ENCODE peak calls at places on chromosomes 2 and 18, in seven cellular contexts. One of them, this sample, is unnamed.

GRCh38 chr18:23924813-23925212 is 89.7 kb upstream of the TTC39C start:
- DNase-seq in astrocyte: peak
- DNase-seq in fibroblast of lung: peak
- DNase-seq in mammary epithelial cell: no peak
- DNase-seq in psoas muscle: no peak
- DNase-seq in mesendoderm: no peak
- DNase-seq in prostate gland: no peak
- DNase-seq in this sample: no peak

GRCh38 chr2:8709611-8710010 is 27.8 kb downstream of the ID2 start:
- DNase-seq in psoas muscle: no peak
- DNase-seq in fibroblast of lung: no peak
- DNase-seq in mesendoderm: no peak
- DNase-seq in astrocyte: no peak
- DNase-seq in prostate gland: no peak
- DNase-seq in mammary epithelial cell: no peak
- DNase-seq in this sample: no peak

GRCh38 chr2:120887844-120888243 is 152.2 kb downstream of the GLI2 start:
- DNase-seq in psoas muscle: no peak
- DNase-seq in fibroblast of lung: no peak
- DNase-seq in prostate gland: peak
- DNase-seq in mammary epithelial cell: no peak
- DNase-seq in mesendoderm: no peak
- DNase-seq in astrocyte: no peak
- DNase-seq in this sample: no peak

GRCh38 chr2:238883315-238884004 is 35.6 kb downstream of the TWIST2 start:
- DNase-seq in prostate gland: no peak
- DNase-seq in astrocyte: peak
- DNase-seq in fibroblast of lung: peak
- DNase-seq in mammary epithelial cell: no peak
- DNase-seq in mesendoderm: no peak
- DNase-seq in psoas muscle: no peak
- DNase-seq in this sample: no peak

GRCh38 chr18:79487198-79488165 is 91.8 kb downstream of the NFATC1 start:
- DNase-seq in mesendoderm: no peak
- DNase-seq in astrocyte: no peak
- DNase-seq in psoas muscle: peak
- DNase-seq in fibroblast of lung: no peak
- DNase-seq in prostate gland: no peak
- DNase-seq in mammary epithelial cell: no peak
- DNase-seq in this sample: no peak

GRCh38 chr18:40046596-40046995 is 1908.4 kb upstream of the PIK3C3 start:
- DNase-seq in psoas muscle: no peak
- DNase-seq in fibroblast of lung: no peak
- DNase-seq in prostate gland: no peak
- DNase-seq in mesendoderm: no peak
- DNase-seq in astrocyte: no peak
- DNase-seq in mammary epithelial cell: no peak
- DNase-seq in this sample: no peak

GRCh38 chr18:22021701-22022100 is 147.7 kb upstream of the GATA6 start:
- DNase-seq in mesendoderm: no peak
- DNase-seq in mammary epithelial cell: no peak
- DNase-seq in astrocyte: no peak
- DNase-seq in fibroblast of lung: no peak
- DNase-seq in prostate gland: peak
- DNase-seq in psoas muscle: no peak
- DNase-seq in this sample: no peak

GRCh38 chr2:120312861-120313694 is 32.9 kb upstream of the INHBB start:
- DNase-seq in prostate gland: peak
- DNase-seq in psoas muscle: peak
- DNase-seq in mesendoderm: peak
- DNase-seq in mammary epithelial cell: peak
- DNase-seq in fibroblast of lung: peak
- DNase-seq in astrocyte: peak
- DNase-seq in this sample: peak

GRCh38 chr18:72410399-72410798 is 133.7 kb downstream of the CBLN2 start:
- DNase-seq in fibroblast of lung: peak
- DNase-seq in prostate gland: no peak
- DNase-seq in mesendoderm: no peak
- DNase-seq in mammary epithelial cell: no peak
- DNase-seq in astrocyte: peak
- DNase-seq in psoas muscle: no peak
- DNase-seq in this sample: no peak

GRCh38 chr18:28147674-28148171 is 29.2 kb downstream of the CDH2 start:
- DNase-seq in mammary epithelial cell: peak
- DNase-seq in psoas muscle: no peak
- DNase-seq in astrocyte: peak
- DNase-seq in prostate gland: no peak
- DNase-seq in fibroblast of lung: peak
- DNase-seq in mesendoderm: no peak
- DNase-seq in this sample: no peak

GRCh38 chr2:72915907-72916742 is 1.2 kb upstream of the EMX1 start:
- DNase-seq in prostate gland: peak
- DNase-seq in astrocyte: no peak
- DNase-seq in fibroblast of lung: peak
- DNase-seq in mesendoderm: peak
- DNase-seq in psoas muscle: peak
- DNase-seq in mammary epithelial cell: peak
- DNase-seq in this sample: no peak

GRCh38 chr2:30677861-30678385 is 129.3 kb downstream of the CAPN13 start:
- DNase-seq in fibroblast of lung: no peak
- DNase-seq in mammary epithelial cell: no peak
- DNase-seq in prostate gland: no peak
- DNase-seq in astrocyte: no peak
- DNase-seq in psoas muscle: no peak
- DNase-seq in mesendoderm: no peak
- DNase-seq in this sample: no peak

GRCh38 chr2:125516496-125517109 is 1139.4 kb upstream of the GYPC start:
- DNase-seq in prostate gland: no peak
- DNase-seq in fibroblast of lung: no peak
- DNase-seq in mammary epithelial cell: no peak
- DNase-seq in mesendoderm: peak
- DNase-seq in psoas muscle: no peak
- DNase-seq in astrocyte: no peak
- DNase-seq in this sample: no peak

GRCh38 chr2:203586696-203587095 is 51.6 kb upstream of the RAPH1 start:
- DNase-seq in mammary epithelial cell: peak
- DNase-seq in psoas muscle: no peak
- DNase-seq in mesendoderm: peak
- DNase-seq in astrocyte: no peak
- DNase-seq in fibroblast of lung: peak
- DNase-seq in prostate gland: no peak
- DNase-seq in this sample: no peak

GRCh38 chr18:22813648-22814328 is 119.3 kb upstream of the RBBP8 start:
- DNase-seq in psoas muscle: no peak
- DNase-seq in mesendoderm: peak
- DNase-seq in mammary epithelial cell: peak
- DNase-seq in astrocyte: peak
- DNase-seq in prostate gland: peak
- DNase-seq in fibroblast of lung: peak
- DNase-seq in this sample: no peak

GRCh38 chr18:58668897-58669296 is 2.4 kb upstream of the MALT1 start:
- DNase-seq in astrocyte: peak
- DNase-seq in mammary epithelial cell: peak
- DNase-seq in fibroblast of lung: peak
- DNase-seq in mesendoderm: no peak
- DNase-seq in prostate gland: no peak
- DNase-seq in psoas muscle: no peak
- DNase-seq in this sample: no peak

GRCh38 chr18:58668211-58668610 is 3.1 kb upstream of the MALT1 start:
- DNase-seq in mesendoderm: no peak
- DNase-seq in astrocyte: peak
- DNase-seq in fibroblast of lung: peak
- DNase-seq in prostate gland: no peak
- DNase-seq in mammary epithelial cell: peak
- DNase-seq in psoas muscle: no peak
- DNase-seq in this sample: no peak

GRCh38 chr18:58671122-58671940 is at the start of gene MALT1:
- DNase-seq in psoas muscle: peak
- DNase-seq in mammary epithelial cell: peak
- DNase-seq in mesendoderm: peak
- DNase-seq in fibroblast of lung: peak
- DNase-seq in prostate gland: peak
- DNase-seq in astrocyte: peak
- DNase-seq in this sample: peak

GRCh38 chr18:58670561-58671121 is 624 bp upstream of the MALT1 start:
- DNase-seq in astrocyte: peak
- DNase-seq in mammary epithelial cell: peak
- DNase-seq in mesendoderm: no peak
- DNase-seq in prostate gland: no peak
- DNase-seq in fibroblast of lung: peak
- DNase-seq in psoas muscle: no peak
- DNase-seq in this sample: no peak

GRCh38 chr18:58669731-58670379 is 1.4 kb upstream of the MALT1 start:
- DNase-seq in fibroblast of lung: peak
- DNase-seq in mesendoderm: no peak
- DNase-seq in mammary epithelial cell: peak
- DNase-seq in astrocyte: peak
- DNase-seq in prostate gland: peak
- DNase-seq in psoas muscle: no peak
- DNase-seq in this sample: no peak
- H3K4me3 ChIP-seq in fibroblast of lung: no peak
- H3K4me3 ChIP-seq in mesendoderm: no peak
- H3K4me3 ChIP-seq in mammary epithelial cell: no peak
- H3K4me3 ChIP-seq in astrocyte: peak
- H3K4me3 ChIP-seq in prostate gland: no peak
- H3K4me3 ChIP-seq in psoas muscle: no peak
- H3K4me3 ChIP-seq in this sample: no peak

GRCh38 chr2:226660524-226660923 is 139.1 kb downstream of the IRS1 start:
- DNase-seq in mammary epithelial cell: peak
- DNase-seq in astrocyte: peak
- DNase-seq in prostate gland: no peak
- DNase-seq in psoas muscle: peak
- DNase-seq in mesendoderm: peak
- DNase-seq in fibroblast of lung: peak
- DNase-seq in this sample: peak
- H3K27ac ChIP-seq in mammary epithelial cell: no peak
- H3K27ac ChIP-seq in astrocyte: peak
- H3K27ac ChIP-seq in prostate gland: no peak
- H3K27ac ChIP-seq in psoas muscle: peak
- H3K27ac ChIP-seq in mesendoderm: no peak
- H3K27ac ChIP-seq in fibroblast of lung: peak
- H3K27ac ChIP-seq in this sample: no peak

DNA sequence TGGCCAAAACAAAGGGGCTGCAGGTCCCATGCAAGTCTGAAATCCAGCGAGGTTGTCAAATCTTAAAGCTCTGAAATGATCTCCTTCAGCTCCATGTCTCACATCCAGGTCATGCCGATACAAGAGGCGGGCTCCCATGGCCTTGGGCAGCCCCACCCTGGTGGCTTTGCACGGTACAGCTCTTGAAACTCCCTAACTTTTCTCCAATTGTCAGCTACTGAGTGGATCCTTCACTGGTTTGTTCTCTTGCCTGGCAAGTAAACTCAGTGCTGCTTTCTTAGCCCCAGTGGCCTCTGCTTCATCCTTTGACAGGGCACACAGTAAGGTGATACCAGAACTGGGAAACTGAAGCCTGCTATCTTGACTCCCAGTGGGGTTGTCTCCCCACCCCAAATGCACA is 26.3 kb downstream of the SERPINB13 start:
- DNase-seq in psoas muscle: no peak
- DNase-seq in mammary epithelial cell: no peak
- DNase-seq in mesendoderm: peak
- DNase-seq in astrocyte: no peak
- DNase-seq in prostate gland: no peak
- DNase-seq in fibroblast of lung: no peak
- DNase-seq in this sample: no peak
- H3K4me3 ChIP-seq in psoas muscle: no peak
- H3K4me3 ChIP-seq in mammary epithelial cell: no peak
- H3K4me3 ChIP-seq in mesendoderm: no peak
- H3K4me3 ChIP-seq in astrocyte: no peak
- H3K4me3 ChIP-seq in prostate gland: no peak
- H3K4me3 ChIP-seq in fibroblast of lung: no peak
- H3K4me3 ChIP-seq in this sample: no peak

GRCh38 chr2:2845796-2846315 is 514.8 kb upstream of the MYT1L start:
- DNase-seq in fibroblast of lung: no peak
- DNase-seq in prostate gland: peak
- DNase-seq in astrocyte: no peak
- DNase-seq in psoas muscle: no peak
- DNase-seq in mesendoderm: no peak
- DNase-seq in mammary epithelial cell: no peak
- DNase-seq in this sample: no peak

GRCh38 chr2:2846379-2847130 is 515.5 kb upstream of the MYT1L start:
- DNase-seq in mammary epithelial cell: peak
- DNase-seq in prostate gland: peak
- DNase-seq in psoas muscle: peak
- DNase-seq in fibroblast of lung: no peak
- DNase-seq in astrocyte: no peak
- DNase-seq in mesendoderm: peak
- DNase-seq in this sample: peak

GRCh38 chr2:2848198-2848597 is 517.1 kb upstream of the MYT1L start:
- DNase-seq in astrocyte: no peak
- DNase-seq in prostate gland: no peak
- DNase-seq in fibroblast of lung: no peak
- DNase-seq in mesendoderm: no peak
- DNase-seq in psoas muscle: no peak
- DNase-seq in mammary epithelial cell: no peak
- DNase-seq in this sample: no peak

GRCh38 chr2:2848621-2849443 is 517.8 kb upstream of the MYT1L start:
- DNase-seq in astrocyte: no peak
- DNase-seq in fibroblast of lung: no peak
- DNase-seq in prostate gland: no peak
- DNase-seq in psoas muscle: no peak
- DNase-seq in mesendoderm: peak
- DNase-seq in mammary epithelial cell: no peak
- DNase-seq in this sample: no peak

GRCh38 chr2:2847131-2847740 is 516.2 kb upstream of the MYT1L start:
- DNase-seq in mammary epithelial cell: no peak
- DNase-seq in astrocyte: no peak
- DNase-seq in psoas muscle: peak
- DNase-seq in mesendoderm: no peak
- DNase-seq in fibroblast of lung: no peak
- DNase-seq in prostate gland: no peak
- DNase-seq in this sample: peak
- H3K27ac ChIP-seq in mammary epithelial cell: no peak
- H3K27ac ChIP-seq in astrocyte: no peak
- H3K27ac ChIP-seq in psoas muscle: peak
- H3K27ac ChIP-seq in mesendoderm: no peak
- H3K27ac ChIP-seq in fibroblast of lung: no peak
- H3K27ac ChIP-seq in prostate gland: no peak
- H3K27ac ChIP-seq in this sample: no peak

DNA sequence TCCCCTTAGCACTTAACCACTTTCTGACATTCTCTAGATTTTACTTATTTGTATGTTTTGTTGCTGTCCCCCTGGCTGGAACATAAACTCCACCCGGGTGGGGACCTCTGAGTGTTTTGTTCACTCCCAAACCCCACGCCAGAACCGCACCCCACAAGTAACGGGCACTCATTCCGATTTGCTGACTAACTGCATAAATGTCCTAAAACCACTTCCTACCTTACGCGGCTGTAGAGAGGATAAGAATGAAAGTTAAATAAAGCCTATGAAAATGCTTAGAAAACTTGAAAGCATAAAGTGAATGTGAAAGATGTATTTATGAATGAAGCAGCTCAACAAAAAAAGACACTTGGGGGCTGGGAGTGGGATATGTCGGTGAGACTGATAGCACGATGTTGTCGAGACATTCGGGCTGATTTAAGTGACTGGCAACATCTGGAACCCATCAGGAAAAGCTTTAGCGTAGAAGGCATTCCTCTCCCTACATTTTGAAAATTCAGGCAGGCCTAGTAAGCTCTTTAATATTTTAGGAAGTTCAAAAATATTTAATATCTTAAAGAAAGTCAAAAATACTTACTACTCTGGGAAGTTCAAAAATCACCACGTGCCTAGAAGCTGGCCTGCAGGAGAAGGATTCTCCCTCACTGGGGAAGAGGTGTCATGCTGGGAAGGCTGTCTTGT is 206.7 kb downstream of the SH3RF3 start:
- DNase-seq in prostate gland: no peak
- DNase-seq in mammary epithelial cell: peak
- DNase-seq in psoas muscle: no peak
- DNase-seq in mesendoderm: no peak
- DNase-seq in fibroblast of lung: peak
- DNase-seq in astrocyte: peak
- DNase-seq in this sample: no peak
- H3K4me3 ChIP-seq in prostate gland: no peak
- H3K4me3 ChIP-seq in mammary epithelial cell: no peak
- H3K4me3 ChIP-seq in psoas muscle: no peak
- H3K4me3 ChIP-seq in mesendoderm: no peak
- H3K4me3 ChIP-seq in fibroblast of lung: no peak
- H3K4me3 ChIP-seq in astrocyte: peak
- H3K4me3 ChIP-seq in this sample: peak

This sample was measured in heart left ventricle.